ENCODE peak calls at places on chromosomes 5 and 9, in ten cellular contexts. T is GM06990, N is heart left ventricle, Q is Peyer's patch, J is neural progenitor cell, Z is esophagus squamous epithelium, P is psoas muscle, V is upper lobe of left lung, R is PC-9, G is uterus. M is an unnamed sample.

GRCh38 chr5:17216974-17217325 is 481 bp upstream of the BASP1 start:
- DNase-seq in T (no peak), Z (no peak), V (no peak), G (peak; percentile 33), J (peak; percentile 86), Q (no peak), R (no peak), N (no peak), P (no peak), M (peak; percentile 56)

GRCh38 chr9:130805510-130806387 is 29.3 kb upstream of the ABL1 start:
- DNase-seq in V (no peak), G (no peak), T (no peak), J (no peak), N (no peak), Q (no peak), R (no peak), Z (no peak), P (no peak), M (no peak)

GRCh38 chr5:53594419-53594818 is 34.0 kb downstream of the NDUFS4 start:
- DNase-seq in Z (no peak), N (no peak), R (no peak), P (no peak), G (no peak), V (no peak), Q (no peak), J (no peak), T (no peak), M (no peak)

GRCh38 chr9:136326061-136326776 is 1.1 kb upstream of the GPSM1 start:
- DNase-seq in J (no peak), R (no peak), Z (no peak), T (no peak), G (no peak), N (peak; percentile 64), Q (no peak), V (no peak), P (no peak), M (no peak)

GRCh38 chr5:151079838-151080619 is 805 bp downstream of the TNIP1 start:
- DNase-seq in V (no peak), J (no peak), Q (no peak), N (no peak), G (no peak), T (no peak), Z (no peak), R (no peak), P (no peak), M (no peak)

GRCh38 chr5:138708761-138709160 is 44.5 kb upstream of the CTNNA1 start:
- DNase-seq in P (no peak), Z (no peak), R (no peak), V (no peak), J (peak; percentile 21), N (no peak), T (no peak), G (no peak), Q (no peak), M (no peak)

GRCh38 chr9:106920701-106921283 is 57.8 kb downstream of the ZNF462 start:
- DNase-seq in N (no peak), T (no peak), R (peak; percentile 29), V (no peak), P (no peak), Q (no peak), J (peak; percentile 51), Z (no peak), G (no peak), M (no peak)

GRCh38 chr9:19130436-19130835 is 3.1 kb upstream of the PLIN2 start:
- DNase-seq in G (no peak), N (no peak), Z (no peak), V (no peak), J (peak; percentile 69), Q (no peak), P (no peak), T (no peak), R (no peak), M (no peak)

GRCh38 chr9:36166150-36166927 is 2.8 kb upstream of the CCIN start:
- DNase-seq in Q (peak; percentile 90), T (peak; percentile 84), J (peak; percentile 86), N (peak; percentile 93), G (peak; percentile 93), Z (no peak), V (peak; percentile 88), R (peak; percentile 81), P (peak; percentile 84), M (peak; percentile 88)

GRCh38 chr5:65924366-65925093 is 1.8 kb upstream of the ERBIN start:
- DNase-seq in J (no peak), Z (no peak), P (no peak), G (no peak), T (no peak), Q (no peak), N (no peak), V (no peak), R (no peak), M (no peak)

GRCh38 chr9:104885818-104886709 is 41.9 kb downstream of the ABCA1 start:
- DNase-seq in P (no peak), Z (no peak), G (no peak), T (no peak), R (no peak), J (no peak), N (no peak), V (no peak), Q (no peak), M (no peak)

GRCh38 chr5:17365756-17366155 is 132.3 kb upstream of the TAF11L2 start:
- DNase-seq in G (no peak), Z (no peak), P (no peak), T (no peak), V (no peak), R (no peak), N (no peak), Q (no peak), J (no peak), M (no peak)

GRCh38 chr5:141182248-141182647 is at the start of gene PCDHB16:
- DNase-seq in R (peak; percentile 19), V (no peak), N (no peak), G (peak; percentile 39), T (no peak), Q (no peak), P (peak; percentile 29), Z (no peak), J (peak; percentile 79), M (no peak)

GRCh38 chr5:148696438-148697036 is 42.2 kb upstream of the HTR4 start:
- DNase-seq in T (no peak), G (no peak), P (no peak), Z (no peak), Q (no peak), V (no peak), N (no peak), R (no peak), J (no peak), M (no peak)

GRCh38 chr5:128241071-128241695 is 157.6 kb downstream of the SLC12A2 start:
- DNase-seq in V (no peak), R (no peak), G (no peak), Q (no peak), N (no peak), J (no peak), T (no peak), P (no peak), Z (no peak), M (no peak)

GRCh38 chr9:92242779-92243136 is 50.7 kb downstream of the IARS1 start:
- DNase-seq in Z (no peak), R (no peak), J (no peak), N (no peak), T (no peak), G (no peak), P (no peak), V (no peak), Q (no peak), M (no peak)
- TF ChIP-seq CTCF in Z (no peak), R (peak; percentile 15), J (no peak), N (peak; percentile 1), T (no peak), G (no peak), P (no peak), V (no peak), Q (no peak), M (no peak)

GRCh38 chr5:99060306-99061261 is 131.8 kb upstream of the CHD1 start:
- DNase-seq in V (peak; percentile 70), R (peak; percentile 71), Z (no peak), T (peak; percentile 27), P (peak; percentile 65), J (peak; percentile 71), G (peak; percentile 65), Q (peak; percentile 79), N (peak; percentile 84), M (peak; percentile 81)
- H3K4me3 ChIP-seq in V (no peak overlapping the region), R (no peak overlapping the region), Z (no peak overlapping the region), T (no peak overlapping the region), P (no peak overlapping the region), J (no peak overlapping the region), G (no peak overlapping the region), Q (no peak overlapping the region), N (no peak overlapping the region), M (no peak overlapping the region)

GRCh38 chr5:179870952-179871351 is 12.3 kb upstream of the MRNIP start:
- DNase-seq in R (no peak), Q (no peak), J (no peak), G (no peak), N (no peak), V (no peak), T (no peak), Z (no peak), P (no peak), M (no peak)
- H3K36me3 ChIP-seq in R (no peaks in the 10 kb centered on the region), Q (no peaks in the 10 kb centered on the region), J (no peaks in the 10 kb centered on the region), G (no peaks in the 10 kb centered on the region), N (peaks cover 4% of the 10 kb centered on the region), V (peaks cover 91% of the 10 kb centered on the region), T (peaks cover 47% of the 10 kb centered on the region), Z (peaks cover 42% of the 10 kb centered on the region), P (peaks cover 93% of the 10 kb centered on the region), M (peaks cover 82% of the 10 kb centered on the region)

GRCh38 chr5:88826959-88827585 is 55.9 kb downstream of the MEF2C start:
- DNase-seq in N (peak; percentile 56), Q (no peak), J (no peak), V (peak; percentile 33), T (peak; percentile 87), Z (no peak), R (no peak), P (no peak), G (no peak), M (no peak)

GRCh38 chr5:88829773-88830172 is 53.2 kb downstream of the MEF2C start:
- DNase-seq in J (no peak), Z (no peak), N (no peak), P (no peak), T (no peak), V (no peak), R (no peak), G (no peak), Q (no peak), M (no peak)

GRCh38 chr5:88830567-88830966 is 52.4 kb downstream of the MEF2C start:
- DNase-seq in Q (no peak), R (no peak), T (no peak), J (no peak), P (no peak), N (no peak), V (no peak), G (no peak), Z (no peak), M (no peak)

GRCh38 chr5:88827997-88828396 is 55.0 kb downstream of the MEF2C start:
- DNase-seq in V (no peak), N (no peak), G (no peak), J (no peak), Z (no peak), R (no peak), T (no peak), P (no peak), Q (no peak), M (no peak)

DNA sequence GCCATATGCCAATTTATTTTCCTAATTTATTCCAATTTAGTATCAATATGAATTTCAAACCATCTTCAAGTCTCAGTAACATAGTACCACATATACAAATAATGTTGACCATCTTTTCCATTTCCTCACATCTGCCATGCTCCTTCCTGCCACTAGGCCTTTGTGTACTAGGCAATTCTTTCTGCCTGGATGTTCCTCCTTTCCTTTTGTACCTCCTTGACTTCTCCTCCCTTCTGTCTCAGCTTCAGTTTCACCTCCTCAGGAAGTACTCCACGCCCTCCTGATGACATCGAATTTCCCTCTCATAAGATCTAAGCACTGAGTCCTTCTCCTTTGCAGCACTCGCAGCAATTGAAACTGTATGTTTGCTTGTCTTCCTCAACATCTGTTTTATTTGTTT is 53.9 kb downstream of the MEF2C start:
- DNase-seq in P (no peak), J (no peak), G (no peak), V (peak; percentile 34), R (no peak), Q (no peak), N (no peak), T (no peak), Z (no peak), M (no peak)
- TF ChIP-seq CTCF in P (peak; percentile 41), J (peak; percentile 37), G (peak; percentile 17), V (peak; percentile 36), R (no peak), Q (peak; percentile 20), N (peak; percentile 44), T (peak; percentile 29), Z (peak; percentile 20), M (peak; percentile 41)